ENCODE peak calls at places on chromosome 7, in seven cellular contexts. One of them, this sample, is unnamed.

GRCh38 chr7:95324396-95324795 is at the start of gene PON1:
- DNase-seq in CD4-positive, alpha-beta T cell: no peak
- DNase-seq in amniotic stem cell: no peak
- DNase-seq in activated naive CD4-positive, alpha-beta T cell: no peak
- DNase-seq in NCI-H1694 treated with DMSO at 0.1 percent for 48 hours: no peak
- DNase-seq in WERI-Rb-1: no peak
- DNase-seq in activated CD4-positive, alpha-beta T cell treated with anti-CD3 and anti-CD28 coated beads, Interleukin-2, amount 10 ng/mL, durations not matched to agents 7 days and 5 days: peak
- DNase-seq in this sample: no peak

GRCh38 chr7:25862993-25863726 is 288.8 kb upstream of the NFE2L3 start:
- DNase-seq in CD4-positive, alpha-beta T cell: no peak
- DNase-seq in activated CD4-positive, alpha-beta T cell treated with anti-CD3 and anti-CD28 coated beads, Interleukin-2, amount 10 ng/mL, durations not matched to agents 7 days and 5 days: no peak
- DNase-seq in amniotic stem cell: no peak
- DNase-seq in NCI-H1694 treated with DMSO at 0.1 percent for 48 hours: peak
- DNase-seq in activated naive CD4-positive, alpha-beta T cell: no peak
- DNase-seq in WERI-Rb-1: no peak
- DNase-seq in this sample: no peak

GRCh38 chr7:140439359-140439758 is 35.5 kb downstream of the RAB19 start:
- DNase-seq in amniotic stem cell: no peak
- DNase-seq in WERI-Rb-1: no peak
- DNase-seq in activated naive CD4-positive, alpha-beta T cell: no peak
- DNase-seq in CD4-positive, alpha-beta T cell: no peak
- DNase-seq in NCI-H1694 treated with DMSO at 0.1 percent for 48 hours: no peak
- DNase-seq in activated CD4-positive, alpha-beta T cell treated with anti-CD3 and anti-CD28 coated beads, Interleukin-2, amount 10 ng/mL, durations not matched to agents 7 days and 5 days: no peak
- DNase-seq in this sample: no peak

GRCh38 chr7:44881610-44882009 is 3.7 kb downstream of the PURB start:
- DNase-seq in NCI-H1694 treated with DMSO at 0.1 percent for 48 hours: no peak
- DNase-seq in WERI-Rb-1: no peak
- DNase-seq in amniotic stem cell: peak
- DNase-seq in activated CD4-positive, alpha-beta T cell treated with anti-CD3 and anti-CD28 coated beads, Interleukin-2, amount 10 ng/mL, durations not matched to agents 7 days and 5 days: no peak
- DNase-seq in CD4-positive, alpha-beta T cell: no peak
- DNase-seq in activated naive CD4-positive, alpha-beta T cell: no peak
- DNase-seq in this sample: no peak

GRCh38 chr7:108307246-108307982 is 148.8 kb downstream of the NRCAM start:
- DNase-seq in WERI-Rb-1: no peak
- DNase-seq in NCI-H1694 treated with DMSO at 0.1 percent for 48 hours: peak
- DNase-seq in activated naive CD4-positive, alpha-beta T cell: no peak
- DNase-seq in activated CD4-positive, alpha-beta T cell treated with anti-CD3 and anti-CD28 coated beads, Interleukin-2, amount 10 ng/mL, durations not matched to agents 7 days and 5 days: no peak
- DNase-seq in CD4-positive, alpha-beta T cell: no peak
- DNase-seq in amniotic stem cell: no peak
- DNase-seq in this sample: peak

GRCh38 chr7:49624611-49625010 is 148.8 kb upstream of the VWC2 start:
- DNase-seq in amniotic stem cell: no peak
- DNase-seq in activated CD4-positive, alpha-beta T cell treated with anti-CD3 and anti-CD28 coated beads, Interleukin-2, amount 10 ng/mL, durations not matched to agents 7 days and 5 days: no peak
- DNase-seq in WERI-Rb-1: no peak
- DNase-seq in CD4-positive, alpha-beta T cell: no peak
- DNase-seq in NCI-H1694 treated with DMSO at 0.1 percent for 48 hours: no peak
- DNase-seq in activated naive CD4-positive, alpha-beta T cell: no peak
- DNase-seq in this sample: no peak

GRCh38 chr7:98252655-98253054 is 623 bp upstream of the TECPR1 start:
- DNase-seq in WERI-Rb-1: no peak
- DNase-seq in NCI-H1694 treated with DMSO at 0.1 percent for 48 hours: no peak
- DNase-seq in activated naive CD4-positive, alpha-beta T cell: no peak
- DNase-seq in activated CD4-positive, alpha-beta T cell treated with anti-CD3 and anti-CD28 coated beads, Interleukin-2, amount 10 ng/mL, durations not matched to agents 7 days and 5 days: no peak
- DNase-seq in CD4-positive, alpha-beta T cell: no peak
- DNase-seq in amniotic stem cell: no peak
- DNase-seq in this sample: peak

GRCh38 chr7:12827920-12828319 is 140.5 kb downstream of the ARL4A start:
- DNase-seq in amniotic stem cell: no peak
- DNase-seq in NCI-H1694 treated with DMSO at 0.1 percent for 48 hours: no peak
- DNase-seq in activated naive CD4-positive, alpha-beta T cell: no peak
- DNase-seq in CD4-positive, alpha-beta T cell: no peak
- DNase-seq in activated CD4-positive, alpha-beta T cell treated with anti-CD3 and anti-CD28 coated beads, Interleukin-2, amount 10 ng/mL, durations not matched to agents 7 days and 5 days: no peak
- DNase-seq in WERI-Rb-1: no peak
- DNase-seq in this sample: no peak

GRCh38 chr7:55066479-55066878 is 47.7 kb downstream of the EGFR start:
- DNase-seq in activated naive CD4-positive, alpha-beta T cell: no peak
- DNase-seq in activated CD4-positive, alpha-beta T cell treated with anti-CD3 and anti-CD28 coated beads, Interleukin-2, amount 10 ng/mL, durations not matched to agents 7 days and 5 days: no peak
- DNase-seq in NCI-H1694 treated with DMSO at 0.1 percent for 48 hours: no peak
- DNase-seq in WERI-Rb-1: no peak
- DNase-seq in CD4-positive, alpha-beta T cell: no peak
- DNase-seq in amniotic stem cell: no peak
- DNase-seq in this sample: no peak

GRCh38 chr7:6422926-6423632 is 24.7 kb downstream of the DAGLB start:
- DNase-seq in NCI-H1694 treated with DMSO at 0.1 percent for 48 hours: no peak
- DNase-seq in activated naive CD4-positive, alpha-beta T cell: no peak
- DNase-seq in amniotic stem cell: no peak
- DNase-seq in activated CD4-positive, alpha-beta T cell treated with anti-CD3 and anti-CD28 coated beads, Interleukin-2, amount 10 ng/mL, durations not matched to agents 7 days and 5 days: peak
- DNase-seq in WERI-Rb-1: no peak
- DNase-seq in CD4-positive, alpha-beta T cell: no peak
- DNase-seq in this sample: no peak

GRCh38 chr7:98360221-98361124 is 40.4 kb downstream of the BAIAP2L1 start:
- DNase-seq in activated CD4-positive, alpha-beta T cell treated with anti-CD3 and anti-CD28 coated beads, Interleukin-2, amount 10 ng/mL, durations not matched to agents 7 days and 5 days: no peak
- DNase-seq in WERI-Rb-1: peak
- DNase-seq in amniotic stem cell: no peak
- DNase-seq in CD4-positive, alpha-beta T cell: no peak
- DNase-seq in activated naive CD4-positive, alpha-beta T cell: no peak
- DNase-seq in NCI-H1694 treated with DMSO at 0.1 percent for 48 hours: no peak
- DNase-seq in this sample: peak

GRCh38 chr7:44664756-44665461 is 58.5 kb downstream of the OGDH start:
- DNase-seq in activated CD4-positive, alpha-beta T cell treated with anti-CD3 and anti-CD28 coated beads, Interleukin-2, amount 10 ng/mL, durations not matched to agents 7 days and 5 days: no peak
- DNase-seq in CD4-positive, alpha-beta T cell: no peak
- DNase-seq in NCI-H1694 treated with DMSO at 0.1 percent for 48 hours: no peak
- DNase-seq in amniotic stem cell: no peak
- DNase-seq in activated naive CD4-positive, alpha-beta T cell: no peak
- DNase-seq in WERI-Rb-1: no peak
- DNase-seq in this sample: no peak

GRCh38 chr7:13633857-13634256 is 355.6 kb downstream of the ETV1 start:
- DNase-seq in amniotic stem cell: no peak
- DNase-seq in CD4-positive, alpha-beta T cell: no peak
- DNase-seq in activated naive CD4-positive, alpha-beta T cell: no peak
- DNase-seq in WERI-Rb-1: no peak
- DNase-seq in activated CD4-positive, alpha-beta T cell treated with anti-CD3 and anti-CD28 coated beads, Interleukin-2, amount 10 ng/mL, durations not matched to agents 7 days and 5 days: no peak
- DNase-seq in NCI-H1694 treated with DMSO at 0.1 percent for 48 hours: no peak
- DNase-seq in this sample: no peak

GRCh38 chr7:129110575-129111376 is 33.7 kb upstream of the TSPAN33 start:
- DNase-seq in activated CD4-positive, alpha-beta T cell treated with anti-CD3 and anti-CD28 coated beads, Interleukin-2, amount 10 ng/mL, durations not matched to agents 7 days and 5 days: no peak
- DNase-seq in activated naive CD4-positive, alpha-beta T cell: no peak
- DNase-seq in amniotic stem cell: no peak
- DNase-seq in WERI-Rb-1: peak
- DNase-seq in NCI-H1694 treated with DMSO at 0.1 percent for 48 hours: no peak
- DNase-seq in CD4-positive, alpha-beta T cell: no peak
- DNase-seq in this sample: no peak

GRCh38 chr7:159125104-159125943 is 19.3 kb downstream of the VIPR2 start:
- DNase-seq in activated naive CD4-positive, alpha-beta T cell: no peak
- DNase-seq in WERI-Rb-1: no peak
- DNase-seq in activated CD4-positive, alpha-beta T cell treated with anti-CD3 and anti-CD28 coated beads, Interleukin-2, amount 10 ng/mL, durations not matched to agents 7 days and 5 days: no peak
- DNase-seq in CD4-positive, alpha-beta T cell: no peak
- DNase-seq in amniotic stem cell: no peak
- DNase-seq in NCI-H1694 treated with DMSO at 0.1 percent for 48 hours: no peak
- DNase-seq in this sample: no peak

GRCh38 chr7:90736968-90737939 is 141.1 kb downstream of the CDK14 start:
- DNase-seq in activated CD4-positive, alpha-beta T cell treated with anti-CD3 and anti-CD28 coated beads, Interleukin-2, amount 10 ng/mL, durations not matched to agents 7 days and 5 days: no peak
- DNase-seq in CD4-positive, alpha-beta T cell: no peak
- DNase-seq in WERI-Rb-1: no peak
- DNase-seq in activated naive CD4-positive, alpha-beta T cell: no peak
- DNase-seq in NCI-H1694 treated with DMSO at 0.1 percent for 48 hours: no peak
- DNase-seq in amniotic stem cell: no peak
- DNase-seq in this sample: no peak

GRCh38 chr7:5541087-5541992 is 117.7 kb upstream of the TNRC18 start:
- DNase-seq in amniotic stem cell: no peak
- DNase-seq in CD4-positive, alpha-beta T cell: no peak
- DNase-seq in WERI-Rb-1: no peak
- DNase-seq in activated CD4-positive, alpha-beta T cell treated with anti-CD3 and anti-CD28 coated beads, Interleukin-2, amount 10 ng/mL, durations not matched to agents 7 days and 5 days: no peak
- DNase-seq in NCI-H1694 treated with DMSO at 0.1 percent for 48 hours: no peak
- DNase-seq in activated naive CD4-positive, alpha-beta T cell: no peak
- DNase-seq in this sample: no peak

GRCh38 chr7:148835854-148836253 is 48.2 kb downstream of the EZH2 start:
- DNase-seq in NCI-H1694 treated with DMSO at 0.1 percent for 48 hours: no peak
- DNase-seq in amniotic stem cell: no peak
- DNase-seq in WERI-Rb-1: no peak
- DNase-seq in CD4-positive, alpha-beta T cell: no peak
- DNase-seq in activated CD4-positive, alpha-beta T cell treated with anti-CD3 and anti-CD28 coated beads, Interleukin-2, amount 10 ng/mL, durations not matched to agents 7 days and 5 days: no peak
- DNase-seq in activated naive CD4-positive, alpha-beta T cell: no peak
- DNase-seq in this sample: no peak

GRCh38 chr7:15751191-15751701 is 64.8 kb upstream of the MEOX2 start:
- DNase-seq in NCI-H1694 treated with DMSO at 0.1 percent for 48 hours: no peak
- DNase-seq in activated CD4-positive, alpha-beta T cell treated with anti-CD3 and anti-CD28 coated beads, Interleukin-2, amount 10 ng/mL, durations not matched to agents 7 days and 5 days: no peak
- DNase-seq in CD4-positive, alpha-beta T cell: no peak
- DNase-seq in activated naive CD4-positive, alpha-beta T cell: no peak
- DNase-seq in amniotic stem cell: peak
- DNase-seq in WERI-Rb-1: no peak
- DNase-seq in this sample: no peak

GRCh38 chr7:139058963-139059362 is 23.1 kb upstream of the ZC3HAV1L start:
- DNase-seq in NCI-H1694 treated with DMSO at 0.1 percent for 48 hours: no peak
- DNase-seq in activated naive CD4-positive, alpha-beta T cell: no peak
- DNase-seq in CD4-positive, alpha-beta T cell: no peak
- DNase-seq in activated CD4-positive, alpha-beta T cell treated with anti-CD3 and anti-CD28 coated beads, Interleukin-2, amount 10 ng/mL, durations not matched to agents 7 days and 5 days: no peak
- DNase-seq in WERI-Rb-1: no peak
- DNase-seq in amniotic stem cell: no peak
- DNase-seq in this sample: no peak

GRCh38 chr7:73602721-73603651 is 21.3 kb downstream of the MLXIPL start:
- DNase-seq in activated naive CD4-positive, alpha-beta T cell: no peak
- DNase-seq in WERI-Rb-1: no peak
- DNase-seq in amniotic stem cell: no peak
- DNase-seq in CD4-positive, alpha-beta T cell: no peak
- DNase-seq in NCI-H1694 treated with DMSO at 0.1 percent for 48 hours: no peak
- DNase-seq in activated CD4-positive, alpha-beta T cell treated with anti-CD3 and anti-CD28 coated beads, Interleukin-2, amount 10 ng/mL, durations not matched to agents 7 days and 5 days: no peak
- DNase-seq in this sample: no peak

GRCh38 chr7:151728286-151728660 is 148.6 kb downstream of the PRKAG2 start:
- DNase-seq in WERI-Rb-1: no peak
- DNase-seq in amniotic stem cell: no peak
- DNase-seq in activated CD4-positive, alpha-beta T cell treated with anti-CD3 and anti-CD28 coated beads, Interleukin-2, amount 10 ng/mL, durations not matched to agents 7 days and 5 days: no peak
- DNase-seq in NCI-H1694 treated with DMSO at 0.1 percent for 48 hours: no peak
- DNase-seq in activated naive CD4-positive, alpha-beta T cell: no peak
- DNase-seq in CD4-positive, alpha-beta T cell: no peak
- DNase-seq in this sample: no peak

GRCh38 chr7:74030861-74031260 is 2.9 kb downstream of the ELN start:
- DNase-seq in activated CD4-positive, alpha-beta T cell treated with anti-CD3 and anti-CD28 coated beads, Interleukin-2, amount 10 ng/mL, durations not matched to agents 7 days and 5 days: no peak
- DNase-seq in activated naive CD4-positive, alpha-beta T cell: no peak
- DNase-seq in NCI-H1694 treated with DMSO at 0.1 percent for 48 hours: no peak
- DNase-seq in WERI-Rb-1: no peak
- DNase-seq in CD4-positive, alpha-beta T cell: no peak
- DNase-seq in amniotic stem cell: no peak
- DNase-seq in this sample: no peak

GRCh38 chr7:80334908-80335307 is 177.0 kb downstream of the GNAT3 start:
- DNase-seq in NCI-H1694 treated with DMSO at 0.1 percent for 48 hours: no peak
- DNase-seq in activated naive CD4-positive, alpha-beta T cell: no peak
- DNase-seq in CD4-positive, alpha-beta T cell: no peak
- DNase-seq in activated CD4-positive, alpha-beta T cell treated with anti-CD3 and anti-CD28 coated beads, Interleukin-2, amount 10 ng/mL, durations not matched to agents 7 days and 5 days: no peak
- DNase-seq in WERI-Rb-1: no peak
- DNase-seq in amniotic stem cell: no peak
- DNase-seq in this sample: no peak

GRCh38 chr7:83415840-83416239 is 233.1 kb downstream of the SEMA3E start:
- DNase-seq in activated CD4-positive, alpha-beta T cell treated with anti-CD3 and anti-CD28 coated beads, Interleukin-2, amount 10 ng/mL, durations not matched to agents 7 days and 5 days: no peak
- DNase-seq in activated naive CD4-positive, alpha-beta T cell: no peak
- DNase-seq in WERI-Rb-1: no peak
- DNase-seq in amniotic stem cell: no peak
- DNase-seq in NCI-H1694 treated with DMSO at 0.1 percent for 48 hours: no peak
- DNase-seq in CD4-positive, alpha-beta T cell: no peak
- DNase-seq in this sample: no peak

GRCh38 chr7:24820730-24821044 is 63.4 kb upstream of the GSDME start:
- DNase-seq in NCI-H1694 treated with DMSO at 0.1 percent for 48 hours: no peak
- DNase-seq in WERI-Rb-1: no peak
- DNase-seq in CD4-positive, alpha-beta T cell: no peak
- DNase-seq in amniotic stem cell: no peak
- DNase-seq in activated naive CD4-positive, alpha-beta T cell: no peak
- DNase-seq in activated CD4-positive, alpha-beta T cell treated with anti-CD3 and anti-CD28 coated beads, Interleukin-2, amount 10 ng/mL, durations not matched to agents 7 days and 5 days: no peak
- DNase-seq in this sample: no peak

GRCh38 chr7:36784991-36785940 is 61.0 kb upstream of the AOAH start:
- DNase-seq in amniotic stem cell: no peak
- DNase-seq in NCI-H1694 treated with DMSO at 0.1 percent for 48 hours: no peak
- DNase-seq in WERI-Rb-1: no peak
- DNase-seq in activated naive CD4-positive, alpha-beta T cell: peak
- DNase-seq in activated CD4-positive, alpha-beta T cell treated with anti-CD3 and anti-CD28 coated beads, Interleukin-2, amount 10 ng/mL, durations not matched to agents 7 days and 5 days: peak
- DNase-seq in CD4-positive, alpha-beta T cell: peak
- DNase-seq in this sample: no peak

GRCh38 chr7:38584443-38585210 is 46.5 kb downstream of the AMPH start:
- DNase-seq in activated naive CD4-positive, alpha-beta T cell: no peak
- DNase-seq in NCI-H1694 treated with DMSO at 0.1 percent for 48 hours: no peak
- DNase-seq in amniotic stem cell: peak
- DNase-seq in activated CD4-positive, alpha-beta T cell treated with anti-CD3 and anti-CD28 coated beads, Interleukin-2, amount 10 ng/mL, durations not matched to agents 7 days and 5 days: no peak
- DNase-seq in CD4-positive, alpha-beta T cell: no peak
- DNase-seq in WERI-Rb-1: no peak
- DNase-seq in this sample: peak

GRCh38 chr7:44157116-44158059 is 16.3 kb upstream of the MYL7 start:
- DNase-seq in WERI-Rb-1: peak
- DNase-seq in NCI-H1694 treated with DMSO at 0.1 percent for 48 hours: no peak
- DNase-seq in activated CD4-positive, alpha-beta T cell treated with anti-CD3 and anti-CD28 coated beads, Interleukin-2, amount 10 ng/mL, durations not matched to agents 7 days and 5 days: no peak
- DNase-seq in activated naive CD4-positive, alpha-beta T cell: no peak
- DNase-seq in amniotic stem cell: no peak
- DNase-seq in CD4-positive, alpha-beta T cell: no peak
- DNase-seq in this sample: no peak

GRCh38 chr7:66296001-66296521 is 90.9 kb downstream of the TPST1 start:
- DNase-seq in WERI-Rb-1: no peak
- DNase-seq in NCI-H1694 treated with DMSO at 0.1 percent for 48 hours: no peak
- DNase-seq in amniotic stem cell: no peak
- DNase-seq in activated naive CD4-positive, alpha-beta T cell: no peak
- DNase-seq in CD4-positive, alpha-beta T cell: no peak
- DNase-seq in activated CD4-positive, alpha-beta T cell treated with anti-CD3 and anti-CD28 coated beads, Interleukin-2, amount 10 ng/mL, durations not matched to agents 7 days and 5 days: no peak
- DNase-seq in this sample: no peak

GRCh38 chr7:93359520-93360198 is 127.5 kb downstream of the VPS50 start:
- DNase-seq in activated naive CD4-positive, alpha-beta T cell: no peak
- DNase-seq in amniotic stem cell: no peak
- DNase-seq in WERI-Rb-1: no peak
- DNase-seq in NCI-H1694 treated with DMSO at 0.1 percent for 48 hours: no peak
- DNase-seq in CD4-positive, alpha-beta T cell: no peak
- DNase-seq in activated CD4-positive, alpha-beta T cell treated with anti-CD3 and anti-CD28 coated beads, Interleukin-2, amount 10 ng/mL, durations not matched to agents 7 days and 5 days: no peak
- DNase-seq in this sample: no peak

GRCh38 chr7:144468990-144469732 is 65.7 kb upstream of the NOBOX start:
- DNase-seq in activated CD4-positive, alpha-beta T cell treated with anti-CD3 and anti-CD28 coated beads, Interleukin-2, amount 10 ng/mL, durations not matched to agents 7 days and 5 days: no peak
- DNase-seq in CD4-positive, alpha-beta T cell: no peak
- DNase-seq in amniotic stem cell: no peak
- DNase-seq in NCI-H1694 treated with DMSO at 0.1 percent for 48 hours: no peak
- DNase-seq in activated naive CD4-positive, alpha-beta T cell: no peak
- DNase-seq in WERI-Rb-1: no peak
- DNase-seq in this sample: no peak

GRCh38 chr7:54252256-54253035 is 289.7 kb upstream of the VSTM2A start:
- DNase-seq in activated naive CD4-positive, alpha-beta T cell: no peak
- DNase-seq in activated CD4-positive, alpha-beta T cell treated with anti-CD3 and anti-CD28 coated beads, Interleukin-2, amount 10 ng/mL, durations not matched to agents 7 days and 5 days: no peak
- DNase-seq in amniotic stem cell: no peak
- DNase-seq in CD4-positive, alpha-beta T cell: no peak
- DNase-seq in WERI-Rb-1: no peak
- DNase-seq in NCI-H1694 treated with DMSO at 0.1 percent for 48 hours: no peak
- DNase-seq in this sample: no peak

GRCh38 chr7:112538859-112539258 is 58.1 kb downstream of the LSMEM1 start:
- DNase-seq in activated naive CD4-positive, alpha-beta T cell: no peak
- DNase-seq in WERI-Rb-1: no peak
- DNase-seq in CD4-positive, alpha-beta T cell: no peak
- DNase-seq in amniotic stem cell: no peak
- DNase-seq in activated CD4-positive, alpha-beta T cell treated with anti-CD3 and anti-CD28 coated beads, Interleukin-2, amount 10 ng/mL, durations not matched to agents 7 days and 5 days: no peak
- DNase-seq in NCI-H1694 treated with DMSO at 0.1 percent for 48 hours: no peak
- DNase-seq in this sample: no peak

GRCh38 chr7:80826520-80827237 is 92.2 kb downstream of the SEMA3C start:
- DNase-seq in activated CD4-positive, alpha-beta T cell treated with anti-CD3 and anti-CD28 coated beads, Interleukin-2, amount 10 ng/mL, durations not matched to agents 7 days and 5 days: no peak
- DNase-seq in WERI-Rb-1: no peak
- DNase-seq in activated naive CD4-positive, alpha-beta T cell: no peak
- DNase-seq in amniotic stem cell: no peak
- DNase-seq in NCI-H1694 treated with DMSO at 0.1 percent for 48 hours: no peak
- DNase-seq in CD4-positive, alpha-beta T cell: no peak
- DNase-seq in this sample: no peak

GRCh38 chr7:130303551-130303950 is 10.6 kb downstream of the CPA4 start:
- DNase-seq in WERI-Rb-1: no peak
- DNase-seq in activated naive CD4-positive, alpha-beta T cell: no peak
- DNase-seq in amniotic stem cell: no peak
- DNase-seq in CD4-positive, alpha-beta T cell: no peak
- DNase-seq in NCI-H1694 treated with DMSO at 0.1 percent for 48 hours: no peak
- DNase-seq in activated CD4-positive, alpha-beta T cell treated with anti-CD3 and anti-CD28 coated beads, Interleukin-2, amount 10 ng/mL, durations not matched to agents 7 days and 5 days: no peak
- DNase-seq in this sample: no peak

GRCh38 chr7:128908750-128909385 is 1.6 kb downstream of the KCP start:
- DNase-seq in NCI-H1694 treated with DMSO at 0.1 percent for 48 hours: no peak
- DNase-seq in amniotic stem cell: no peak
- DNase-seq in CD4-positive, alpha-beta T cell: no peak
- DNase-seq in activated naive CD4-positive, alpha-beta T cell: no peak
- DNase-seq in WERI-Rb-1: no peak
- DNase-seq in activated CD4-positive, alpha-beta T cell treated with anti-CD3 and anti-CD28 coated beads, Interleukin-2, amount 10 ng/mL, durations not matched to agents 7 days and 5 days: no peak
- DNase-seq in this sample: no peak

GRCh38 chr7:102119925-102120324 is 166.7 kb upstream of the SH2B2 start:
- DNase-seq in NCI-H1694 treated with DMSO at 0.1 percent for 48 hours: no peak
- DNase-seq in amniotic stem cell: no peak
- DNase-seq in activated CD4-positive, alpha-beta T cell treated with anti-CD3 and anti-CD28 coated beads, Interleukin-2, amount 10 ng/mL, durations not matched to agents 7 days and 5 days: no peak
- DNase-seq in CD4-positive, alpha-beta T cell: no peak
- DNase-seq in WERI-Rb-1: no peak
- DNase-seq in activated naive CD4-positive, alpha-beta T cell: no peak
- DNase-seq in this sample: no peak

This sample was measured in cerebellar cortex.